ENCODE peak calls at places on chromosomes 12 and 14, in seven cellular contexts. T is endothelial cell, U is brain microvascular endothelial cell, J is GM23338, A is HFF-Myc, N is left ventricle myocardium inferior, Z is epithelial cell of esophagus. H is an unnamed sample.

GRCh38 chr14:49583629-49584028 is 2.6 kb downstream of the RPS29 start:
- DNase-seq in J (no peak), T (no peak), Z (no peak), N (no peak), U (no peak), A (no peak), H (no peak)

GRCh38 chr12:108839011-108839889 is 18.1 kb downstream of the SSH1 start:
- DNase-seq in T (no peak), N (peak), Z (no peak), J (no peak), A (no peak), U (no peak), H (no peak)

GRCh38 chr12:89971880-89972279 is 263.2 kb upstream of the ATP2B1 start:
- DNase-seq in T (no peak), N (no peak), Z (no peak), J (no peak), U (no peak), A (no peak), H (no peak)

GRCh38 chr12:23555808-23556207 is 393.7 kb downstream of the SOX5 start:
- DNase-seq in N (no peak), A (no peak), Z (no peak), J (no peak), U (no peak), T (no peak), H (no peak)

GRCh38 chr14:51884086-51884927 is 23.9 kb downstream of the GNG2 start:
- DNase-seq in J (no peak), A (peak), U (peak), T (no peak), Z (no peak), N (no peak), H (no peak)

GRCh38 chr14:50006141-50006540 is 110.2 kb downstream of the VCPKMT start:
- DNase-seq in U (no peak), J (no peak), A (no peak), Z (no peak), T (no peak), N (no peak), H (no peak)

GRCh38 chr12:70719672-70720420 is 82.6 kb upstream of the PTPRB start:
- DNase-seq in U (peak), A (no peak), T (peak), J (peak), Z (peak), N (peak), H (no peak)

GRCh38 chr12:48999371-49000131 is at the start of gene DDN:
- DNase-seq in T (no peak), A (no peak), J (peak), Z (peak), N (no peak), U (peak), H (no peak)

GRCh38 chr12:67661311-67662011 is 12.9 kb downstream of the DYRK2 start:
- DNase-seq in U (no peak), T (no peak), Z (no peak), A (peak), N (no peak), J (no peak), H (no peak)

GRCh38 chr12:51067771-51068170 is 15.6 kb downstream of the CSRNP2 start:
- DNase-seq in T (no peak), J (no peak), U (no peak), Z (no peak), A (no peak), N (no peak), H (no peak)

GRCh38 chr12:26318661-26319068 is 123.3 kb downstream of the SSPN start:
- DNase-seq in A (peak), Z (peak), T (no peak), N (peak), J (no peak), U (peak), H (no peak)

GRCh38 chr14:102487204-102487577 is 22.4 kb downstream of the ANKRD9 start:
- DNase-seq in Z (no peak), T (no peak), A (no peak), J (no peak), U (no peak), N (no peak), H (no peak)

GRCh38 chr12:15601210-15601800 is 187.9 kb downstream of the EPS8 start:
- DNase-seq in U (peak), Z (peak), J (no peak), A (no peak), T (no peak), N (no peak), H (no peak)

GRCh38 chr12:62268956-62269355 is 8.8 kb downstream of the USP15 start:
- DNase-seq in U (no peak), Z (peak), N (no peak), T (no peak), J (no peak), A (no peak), H (no peak)

GRCh38 chr12:120181991-120182631 is 12.4 kb downstream of the GCN1 start:
- DNase-seq in T (no peak), J (no peak), U (peak), N (no peak), A (no peak), Z (peak), H (peak)

GRCh38 chr14:31921741-31922140 is 155.4 kb upstream of the ARHGAP5 start:
- DNase-seq in N (no peak), Z (no peak), A (no peak), T (no peak), J (no peak), U (no peak), H (no peak)

GRCh38 chr12:57459750-57460400 is at the start of gene GLI1:
- DNase-seq in J (peak), N (no peak), A (no peak), Z (no peak), U (no peak), T (no peak), H (no peak)

GRCh38 chr14:103688906-103689902 is 26.0 kb downstream of the XRCC3 start:
- DNase-seq in Z (peak), J (no peak), U (no peak), N (peak), A (no peak), T (no peak), H (no peak)

GRCh38 chr12:7642876-7643309 is 22.8 kb downstream of the APOBEC1 start:
- DNase-seq in T (peak), Z (peak), J (peak), A (no peak), U (no peak), N (no peak), H (no peak)

GRCh38 chr12:18261273-18261672 is at the start of gene PIK3C2G:
- DNase-seq in N (no peak), Z (peak), T (no peak), U (no peak), A (no peak), J (no peak), H (no peak)

GRCh38 chr14:76174982-76175381 is 23.3 kb downstream of the GPATCH2L start:
- DNase-seq in U (no peak), T (no peak), J (no peak), N (no peak), Z (no peak), A (no peak), H (no peak)

GRCh38 chr12:4506870-4507269 is 31.8 kb upstream of the RAD51AP1 start:
- DNase-seq in T (no peak), Z (peak), N (no peak), U (peak), J (no peak), A (peak), H (no peak)

GRCh38 chr14:22973217-22974032 is 8.9 kb downstream of the AJUBA start:
- DNase-seq in J (peak), Z (peak), A (no peak), U (peak), N (no peak), T (peak), H (peak)

GRCh38 chr14:38291681-38292459 is 36.0 kb upstream of the CLEC14A start:
- DNase-seq in A (no peak), J (no peak), Z (no peak), T (no peak), N (no peak), U (no peak), H (no peak)

GRCh38 chr14:77212933-77213656 is 31.5 kb downstream of the TMEM63C start:
- DNase-seq in A (no peak), N (no peak), J (peak), Z (peak), U (peak), T (peak), H (peak)

GRCh38 chr12:56957229-56958052 is at the start of gene RDH16:
- DNase-seq in N (no peak), A (no peak), Z (peak), J (no peak), U (no peak), T (no peak), H (no peak)

GRCh38 chr12:102917026-102917787 is at the start of gene PAH:
- DNase-seq in T (no peak), N (no peak), J (peak), Z (peak), U (no peak), A (no peak), H (no peak)

GRCh38 chr14:24997335-24997734 is 52.6 kb downstream of the STXBP6 start:
- DNase-seq in Z (no peak), J (no peak), A (no peak), N (no peak), U (no peak), T (no peak), H (no peak)

GRCh38 chr14:70268760-70269159 is 80.0 kb upstream of the SLC8A3 start:
- DNase-seq in J (no peak), N (no peak), A (no peak), U (no peak), Z (peak), T (no peak), H (no peak)

GRCh38 chr12:12975322-12976077 is 23.5 kb upstream of the GPRC5D start:
- DNase-seq in J (peak), A (no peak), T (peak), Z (peak), U (peak), N (no peak), H (no peak)

GRCh38 chr12:62736596-62736995 is 198.4 kb downstream of the PPM1H start:
- DNase-seq in U (no peak), T (no peak), Z (peak), A (no peak), N (no peak), J (no peak), H (no peak)

GRCh38 chr12:77189463-77189862 is 124.1 kb upstream of the E2F7 start:
- DNase-seq in J (no peak), T (no peak), N (no peak), U (peak), A (peak), Z (peak), H (peak)

GRCh38 chr12:127809236-127809635 is 457.7 kb upstream of the TMEM132C start:
- DNase-seq in Z (peak), A (peak), U (peak), T (no peak), N (no peak), J (no peak), H (no peak)

GRCh38 chr12:124396544-124397398 is 101.9 kb downstream of the RFLNA start:
- DNase-seq in A (no peak), J (no peak), U (no peak), N (peak), T (no peak), Z (no peak), H (no peak)

GRCh38 chr14:68777644-68778043 is 15.2 kb downstream of the ZFP36L1 start:
- DNase-seq in T (no peak), Z (no peak), N (no peak), U (no peak), A (no peak), J (no peak), H (no peak)

GRCh38 chr12:49863946-49864816 is 21.3 kb upstream of the BCDIN3D start:
- DNase-seq in N (no peak), Z (no peak), J (no peak), T (no peak), U (no peak), A (no peak), H (no peak)

GRCh38 chr14:39085933-39086332 is 17.1 kb downstream of the SEC23A start:
- DNase-seq in N (no peak), A (no peak), U (no peak), J (no peak), T (no peak), Z (no peak), H (no peak)

GRCh38 chr14:99754141-99755067 is 38.8 kb upstream of the EML1 start:
- DNase-seq in U (no peak), A (no peak), J (no peak), Z (peak), N (peak), T (no peak), H (peak)

GRCh38 chr12:26869908-26870459 is 37.0 kb upstream of the ITPR2 start:
- DNase-seq in T (no peak), J (peak), A (no peak), Z (no peak), N (no peak), U (no peak), H (no peak)

GRCh38 chr12:85281947-85282312 is 1.9 kb downstream of the ALX1 start:
- DNase-seq in A (no peak), T (no peak), Z (no peak), N (no peak), U (no peak), J (peak), H (no peak)

DNA sequence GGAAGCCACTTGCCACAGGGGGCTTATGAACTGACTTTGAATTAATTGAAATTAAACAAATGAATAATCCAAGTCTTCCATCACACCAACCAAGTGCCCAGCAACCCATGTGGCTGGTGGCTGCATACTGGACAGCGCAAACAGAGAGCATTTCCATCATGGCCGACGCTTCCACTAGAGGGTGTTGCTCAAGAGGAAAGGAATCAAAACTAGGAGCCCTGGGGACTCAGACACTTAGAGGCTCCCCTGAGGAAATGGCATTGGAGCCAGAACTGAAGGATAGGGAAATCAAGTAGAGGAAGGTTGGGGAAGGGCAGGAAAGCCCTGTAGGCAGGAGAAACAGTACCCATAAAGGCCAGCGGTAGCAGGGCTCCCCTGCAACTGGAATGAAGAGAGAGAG is 50.6 kb upstream of the NUAK1 start:
- DNase-seq in A (no peak), N (no peak), Z (no peak), J (peak), T (no peak), U (no peak), H (no peak)
- TF ChIP-seq CTCF in A (no peak), N (no peak), Z (no peak), J (peak), T (no peak), U (no peak), H (no peak)

GRCh38 chr12:104827587-104827986 is 130.5 kb downstream of the SLC41A2 start:
- DNase-seq in A (no peak), J (peak), T (peak), U (no peak), Z (no peak), N (no peak), H (no peak)
- TF ChIP-seq CTCF in A (peak), J (peak), T (peak), U (peak), Z (peak), N (peak), H (no peak)

GRCh38 chr12:64273527-64274403 is 51.7 kb upstream of the KICS2 start:
- DNase-seq in Z (peak), U (peak), A (no peak), J (peak), T (peak), N (no peak), H (no peak)
- TF ChIP-seq CTCF in Z (peak), U (peak), A (peak), J (peak), T (peak), N (peak), H (peak)

DNA sequence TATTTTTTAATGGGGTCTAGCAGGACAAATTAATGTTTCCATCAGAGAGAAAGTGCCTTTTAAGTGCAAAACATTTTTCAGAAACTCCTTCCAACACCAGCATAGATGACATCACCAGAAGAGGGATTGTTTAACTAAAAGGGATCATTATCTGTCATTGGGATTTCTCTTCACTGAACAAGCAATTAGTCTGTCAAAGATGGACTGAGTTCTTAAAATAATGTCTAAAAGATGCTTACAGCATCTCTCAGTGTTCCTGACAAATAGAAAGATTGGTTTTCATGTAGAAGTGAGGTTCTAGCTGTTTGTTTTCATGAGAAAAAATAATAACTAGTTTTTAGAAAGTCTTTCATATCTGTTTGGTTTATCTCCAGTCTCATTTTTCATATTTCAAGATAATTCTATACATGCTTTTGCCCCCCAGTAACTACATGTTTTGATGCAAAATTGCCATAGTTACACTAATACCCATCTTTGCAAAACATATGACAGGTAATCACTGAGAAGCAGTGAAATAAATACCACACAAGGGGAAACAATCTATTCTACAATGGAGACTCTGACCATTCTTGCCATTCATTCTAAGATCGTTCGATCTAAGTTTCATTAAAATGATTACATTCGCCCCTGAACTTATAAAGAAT is 850.3 kb downstream of the GALC start:
- DNase-seq in T (no peak), U (no peak), A (no peak), N (no peak), Z (no peak), J (no peak), H (no peak)
- TF ChIP-seq CTCF in T (no peak), U (no peak), A (no peak), N (no peak), Z (no peak), J (no peak), H (no peak)

DNA sequence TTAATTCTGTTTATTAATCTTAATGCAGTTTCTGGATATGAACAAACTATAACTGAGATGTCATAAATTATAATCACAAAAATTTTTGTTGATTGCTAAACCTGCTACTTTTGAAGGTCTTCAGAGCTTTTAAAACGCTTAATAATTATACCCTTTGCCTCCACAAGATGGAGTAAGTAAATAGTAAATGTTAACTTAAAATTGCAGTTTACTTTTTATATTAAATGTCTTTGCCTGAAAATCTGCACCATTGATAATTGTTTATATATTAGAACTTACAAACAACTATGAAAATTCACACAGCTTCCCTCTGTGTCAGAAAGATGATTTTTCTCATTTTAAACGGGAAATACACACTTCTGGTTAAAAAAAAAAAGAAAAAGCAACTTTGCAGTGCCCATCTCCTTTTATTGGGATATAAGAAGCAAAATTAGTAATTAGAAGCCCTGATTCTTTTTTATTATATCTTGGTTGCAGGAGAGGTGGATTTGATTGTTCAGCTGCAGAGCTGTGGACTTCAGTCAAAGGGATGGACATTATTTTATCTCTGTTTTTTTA is 35.6 kb downstream of the SCFD1 start:
- DNase-seq in N (no peak), T (no peak), J (peak), A (no peak), Z (peak), U (no peak), H (no peak)
- TF ChIP-seq CTCF in N (peak), T (peak), J (no peak), A (no peak), Z (no peak), U (peak), H (peak)

GRCh38 chr12:9221476-9221875 is 13.3 kb upstream of the PZP start:
- DNase-seq in A (no peak), T (no peak), Z (peak), N (no peak), U (no peak), J (no peak), H (no peak)
- TF ChIP-seq CTCF in A (no peak), T (no peak), Z (no peak), N (no peak), U (no peak), J (no peak), H (no peak)

DNA sequence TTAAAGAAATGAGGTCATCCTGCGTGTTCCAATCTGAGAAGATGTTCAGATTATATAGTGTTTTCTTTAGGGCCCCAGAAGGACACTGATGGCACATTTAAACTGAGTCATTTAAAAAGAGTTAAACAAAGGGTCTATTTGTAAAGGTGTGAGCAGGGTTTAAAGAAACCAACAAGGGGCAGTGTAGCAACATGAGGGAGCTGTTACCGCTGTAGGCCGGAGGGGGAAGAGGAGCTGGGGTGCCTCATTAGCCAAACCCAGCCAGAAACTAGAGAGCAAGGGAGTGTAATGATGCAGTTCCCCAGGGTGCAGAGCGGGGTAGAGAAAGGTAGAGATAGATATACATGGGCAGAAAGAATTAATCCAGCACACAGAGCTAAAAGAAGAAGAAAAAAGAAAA is 160.4 kb downstream of the TBX5 start:
- DNase-seq in A (no peak), N (no peak), T (no peak), J (peak), U (no peak), Z (no peak), H (no peak)
- TF ChIP-seq CTCF in A (no peak), N (peak), T (no peak), J (peak), U (no peak), Z (no peak), H (no peak)

GRCh38 chr14:100825691-100826331 is at the start of gene MEG3:
- DNase-seq in Z (peak), T (no peak), J (no peak), U (peak), N (peak), A (peak), H (no peak)

GRCh38 chr14:100827751-100828447 is 2.0 kb downstream of the MEG3 start:
- DNase-seq in J (no peak), N (no peak), A (no peak), U (peak), Z (peak), T (no peak), H (no peak)

GRCh38 chr14:100826371-100827139 is 637 bp downstream of the MEG3 start:
- DNase-seq in U (no peak), T (no peak), N (no peak), J (no peak), Z (no peak), A (no peak), H (no peak)

GRCh38 chr14:100828448-100828834 is 2.5 kb downstream of the MEG3 start:
- DNase-seq in Z (no peak), U (no peak), T (no peak), N (no peak), J (no peak), A (no peak), H (no peak)

DNA sequence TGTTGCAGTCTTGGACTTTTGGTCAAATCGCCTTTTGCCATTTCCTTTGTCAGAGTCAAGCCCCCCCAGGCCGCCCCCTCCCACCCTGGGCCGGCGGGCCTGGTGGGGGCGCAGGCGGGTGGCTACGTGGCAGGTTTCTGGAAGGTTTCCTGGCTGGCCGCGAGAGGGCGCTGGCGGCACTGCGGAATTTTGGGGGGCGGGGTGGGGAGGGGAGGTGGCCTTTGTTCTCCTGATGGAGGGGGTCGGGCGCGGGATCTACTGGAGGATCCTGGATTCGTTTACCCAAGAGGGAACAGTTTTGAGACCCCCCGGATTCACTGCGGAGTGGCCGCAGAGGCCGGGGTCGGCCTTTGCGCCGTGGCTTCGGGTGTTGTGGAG is 1.2 kb downstream of the MEG3 start:
- DNase-seq in T (no peak), Z (no peak), U (no peak), J (no peak), A (no peak), N (no peak), H (no peak)
- TF ChIP-seq CTCF in T (no peak), Z (peak), U (peak), J (peak), A (peak), N (peak), H (no peak)

H was measured in D721Med.